ENCODE peak calls at places on chromosomes 11 and 22, in ten cellular contexts. H is naive thymus-derived CD4-positive, alpha-beta T cell; J is transverse colon; X is stomach; D is SJCRH30; W is upper lobe of right lung; C is fibroblast of lung; O is H9; L is heart left ventricle; E is cardiac muscle cell. Q is an unnamed sample.

GRCh38 chr22:20580611-20581502 is 73.4 kb downstream of the MED15 start:
- DNase-seq in H (no peak), J (no peak), X (no peak), D (no peak), W (no peak), C (no peak), O (no peak), L (no peak), E (no peak), Q (no peak)

GRCh38 chr22:31920306-31920705 is 24.0 kb upstream of the YWHAH start:
- DNase-seq in H (no peak), J (no peak), X (no peak), D (no peak), W (no peak), C (no peak), O (no peak), L (no peak), E (no peak), Q (no peak)

GRCh38 chr22:19056951-19057401 is 65.2 kb downstream of the DGCR2 start:
- DNase-seq in H (no peak), J (no peak), X (peak), D (no peak), W (peak), C (no peak), O (no peak), L (peak), E (no peak), Q (no peak)

GRCh38 chr22:27531782-27532530 is 269.6 kb downstream of the MN1 start:
- DNase-seq in H (no peak), J (no peak), X (no peak), D (no peak), W (no peak), C (peak), O (no peak), L (no peak), E (peak), Q (no peak)

GRCh38 chr11:120603071-120603470 is 91.5 kb downstream of the GRIK4 start:
- DNase-seq in H (no peak), J (no peak), X (no peak), D (no peak), W (peak), C (peak), O (no peak), L (no peak), E (no peak), Q (no peak)

GRCh38 chr22:31206896-31207687 is 5.0 kb upstream of the LIMK2 start:
- DNase-seq in H (no peak), J (peak), X (peak), D (no peak), W (peak), C (no peak), O (no peak), L (peak), E (no peak), Q (no peak)

GRCh38 chr11:2575611-2576051 is 124.2 kb downstream of the KCNQ1OT1 start:
- DNase-seq in H (no peak), J (peak), X (no peak), D (no peak), W (peak), C (no peak), O (peak), L (peak), E (no peak), Q (peak)

GRCh38 chr11:96169250-96169649 is 173.7 kb downstream of the MAML2 start:
- DNase-seq in H (no peak), J (no peak), X (no peak), D (no peak), W (no peak), C (no peak), O (no peak), L (no peak), E (no peak), Q (no peak)

GRCh38 chr11:130037881-130038601 is 31.7 kb upstream of the APLP2 start:
- DNase-seq in H (no peak), J (no peak), X (no peak), D (no peak), W (no peak), C (peak), O (peak), L (no peak), E (peak), Q (no peak)

GRCh38 chr11:35418847-35419712 is at the start of gene SLC1A2:
- DNase-seq in H (no peak), J (no peak), X (no peak), D (no peak), W (peak), C (peak), O (peak), L (peak), E (peak), Q (no peak)

GRCh38 chr11:95065336-95065735 is 1.4 kb upstream of the SRSF8 start:
- DNase-seq in H (no peak), J (no peak), X (no peak), D (no peak), W (no peak), C (no peak), O (no peak), L (no peak), E (no peak), Q (no peak)

GRCh38 chr22:41935015-41935908 is 8.7 kb upstream of the TNFRSF13C start:
- DNase-seq in H (no peak), J (no peak), X (no peak), D (no peak), W (no peak), C (no peak), O (no peak), L (no peak), E (no peak), Q (no peak)

GRCh38 chr11:87870081-87870480 is 305.2 kb downstream of the RAB38 start:
- DNase-seq in H (no peak), J (no peak), X (no peak), D (no peak), W (no peak), C (peak), O (no peak), L (no peak), E (no peak), Q (no peak)
- H3K27ac ChIP-seq in H (no peak), J (no peak), X (no peak), D (no peak), W (no peak), C (no peak), O (no peak), L (no peak), E (no peak), Q (no peak)

GRCh38 chr11:6617315-6617781 is 1.9 kb downstream of the TPP1 start:
- DNase-seq in H (no peak), J (no peak), X (no peak), D (no peak), W (no peak), C (no peak), O (no peak), L (no peak), E (no peak), Q (peak)
- H3K27ac ChIP-seq in H (no peak), J (peak), X (peak), D (no peak), W (no peak), C (no peak), O (no peak), L (peak), E (no peak), Q (peak)

GRCh38 chr11:77060234-77060633 is 6.5 kb upstream of the CAPN5 start:
- DNase-seq in H (no peak), J (no peak), X (no peak), D (no peak), W (no peak), C (no peak), O (no peak), L (no peak), E (no peak), Q (peak)
- H3K27ac ChIP-seq in H (no peak), J (peak), X (no peak), D (no peak), W (no peak), C (no peak), O (no peak), L (no peak), E (no peak), Q (no peak)

DNA sequence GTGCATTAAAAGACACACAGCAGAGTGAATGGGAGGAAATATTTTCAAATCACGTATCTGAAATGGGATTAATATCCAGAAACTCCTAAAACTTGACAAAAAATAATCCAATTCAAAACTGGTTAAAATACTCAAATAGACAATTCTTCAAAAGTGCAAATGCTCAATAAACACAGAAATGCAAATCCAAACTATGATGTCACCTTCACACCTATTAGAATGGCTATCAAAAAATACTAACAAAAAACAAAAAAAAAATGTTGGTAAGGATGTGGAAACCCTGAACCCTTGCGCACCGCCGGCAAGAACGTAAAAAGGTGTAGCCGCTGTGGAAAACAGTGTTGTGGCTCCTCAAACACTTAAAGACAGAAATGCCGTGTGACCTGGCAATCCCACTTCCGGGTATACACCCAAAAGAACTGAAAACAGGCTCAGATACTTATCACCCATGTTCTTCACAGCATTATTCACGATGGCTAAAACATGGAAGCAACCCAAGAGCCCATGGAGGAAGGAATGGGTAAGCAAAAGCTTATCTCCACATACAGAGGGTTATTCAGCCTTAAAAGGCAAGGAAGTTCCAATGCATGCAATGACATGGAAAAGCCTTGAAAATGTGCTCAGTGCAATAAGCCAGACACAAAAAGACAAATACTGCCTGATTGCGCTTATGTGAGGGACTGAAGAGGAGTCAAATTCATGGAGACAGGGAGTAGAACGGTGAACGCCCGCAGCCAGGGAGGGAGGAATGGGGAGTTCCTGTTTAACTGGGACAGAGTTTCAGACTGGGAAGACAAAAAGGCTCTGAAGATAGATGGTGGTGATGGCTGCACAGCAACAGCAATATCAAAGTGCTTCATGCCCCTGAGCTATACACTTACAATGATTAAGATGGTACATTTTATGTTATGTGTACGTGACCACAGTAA is 19.6 kb downstream of the BRD1 start:
- DNase-seq in H (peak), J (no peak), X (no peak), D (no peak), W (no peak), C (peak), O (no peak), L (no peak), E (peak), Q (no peak)
- H3K27ac ChIP-seq in H (peak), J (no peak), X (no peak), D (no peak), W (no peak), C (no peak), O (no peak), L (no peak), E (peak), Q (no peak)

GRCh38 chr11:14956111-14956510 is 16.0 kb downstream of the CALCA start:
- DNase-seq in H (no peak), J (no peak), X (no peak), D (no peak), W (no peak), C (no peak), O (no peak), L (no peak), E (no peak), Q (no peak)
- H3K27ac ChIP-seq in H (no peak), J (no peak), X (no peak), D (no peak), W (no peak), C (no peak), O (no peak), L (no peak), E (no peak), Q (no peak)

GRCh38 chr11:70510571-70510970 is 112.2 kb downstream of the CTTN start:
- DNase-seq in H (no peak), J (no peak), X (no peak), D (no peak), W (no peak), C (no peak), O (no peak), L (peak), E (no peak), Q (no peak)

GRCh38 chr11:70509476-70509875 is 111.1 kb downstream of the CTTN start:
- DNase-seq in H (no peak), J (no peak), X (no peak), D (no peak), W (peak), C (no peak), O (peak), L (peak), E (no peak), Q (no peak)

GRCh38 chr11:70511345-70511744 is 113.0 kb downstream of the CTTN start:
- DNase-seq in H (no peak), J (no peak), X (no peak), D (no peak), W (no peak), C (no peak), O (peak), L (no peak), E (no peak), Q (no peak)

GRCh38 chr11:70508231-70508480 is 109.8 kb downstream of the CTTN start:
- DNase-seq in H (no peak), J (no peak), X (no peak), D (no peak), W (no peak), C (no peak), O (no peak), L (peak), E (no peak), Q (no peak)

GRCh38 chr11:70510106-70510505 is 111.8 kb downstream of the CTTN start:
- DNase-seq in H (no peak), J (no peak), X (no peak), D (no peak), W (peak), C (no peak), O (no peak), L (no peak), E (no peak), Q (no peak)
- H3K27ac ChIP-seq in H (no peak), J (no peak), X (no peak), D (no peak), W (no peak), C (no peak), O (no peak), L (no peak), E (no peak), Q (no peak)

DNA sequence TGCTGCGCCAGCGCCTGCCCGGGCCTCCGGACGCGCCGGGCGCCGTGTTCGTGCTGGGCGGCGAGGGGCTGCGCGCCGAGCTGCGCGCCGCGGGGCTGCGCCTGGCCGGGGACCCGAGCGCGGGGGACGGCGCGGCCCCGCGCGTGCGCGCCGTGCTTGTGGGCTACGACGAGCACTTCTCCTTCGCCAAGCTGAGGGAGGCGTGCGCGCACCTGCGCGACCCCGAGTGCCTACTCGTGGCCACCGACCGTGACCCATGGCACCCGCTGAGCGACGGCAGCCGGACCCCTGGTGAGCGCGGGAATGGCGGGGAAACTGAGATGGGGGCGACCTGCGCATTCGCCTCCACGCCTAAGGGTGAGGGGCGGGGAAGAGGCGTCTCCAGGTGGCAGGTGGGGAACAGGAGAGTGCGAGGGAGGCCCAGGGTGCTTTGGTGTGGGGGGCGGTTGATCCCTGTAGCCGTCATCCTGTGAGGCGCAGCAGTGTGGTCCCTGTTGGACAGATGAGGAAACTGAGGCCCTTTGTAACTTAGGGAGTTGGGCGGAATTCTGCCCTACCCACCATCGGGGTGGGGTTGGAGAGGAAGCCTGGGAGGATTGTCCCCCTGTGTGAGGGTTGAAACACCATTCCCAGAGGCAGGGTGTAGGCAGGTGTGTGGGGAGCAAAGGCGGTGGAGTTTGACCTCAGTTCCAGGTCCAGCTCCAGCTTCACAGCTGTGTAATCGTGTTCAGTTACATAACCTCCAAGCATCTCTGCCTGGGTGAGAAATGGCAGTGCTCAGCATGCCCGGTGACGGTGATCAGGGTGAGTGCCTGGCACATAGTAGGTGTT is 758 bp downstream of the PDXP start:
- DNase-seq in H (no peak), J (peak), X (no peak), D (no peak), W (no peak), C (no peak), O (no peak), L (no peak), E (no peak), Q (no peak)
- H3K27ac ChIP-seq in H (peak), J (peak), X (peak), D (peak), W (no peak), C (peak), O (no peak), L (no peak), E (no peak), Q (no peak)

Q was measured in tibial artery.